ENCODE peak calls at places on chromosomes 11 and 22, in nine cellular contexts. F is SJCRH30, K is A549, N is prostate gland, P is GF-D8, E is adipocyte, C is NCI-H510A treated with DMSO at 0.1 percent for 48 hours, X is NCI-H524, O is H54. I is an unnamed sample.

GRCh38 chr11:37712246-37712645 is 1114.2 kb upstream of the RAG2 start:
- DNase-seq in F (no peak), X (peak), P (no peak), K (no peak), E (peak), N (no peak), C (no peak), O (no peak), I (no peak)

GRCh38 chr22:27780161-27780575 is 21.4 kb downstream of the MN1 start:
- DNase-seq in O (no peak), K (no peak), X (no peak), P (no peak), E (peak), C (no peak), N (no peak), F (peak), I (no peak)

GRCh38 chr11:126546191-126546590 is 190.7 kb downstream of the ST3GAL4 start:
- DNase-seq in E (no peak), O (no peak), C (no peak), F (peak), P (no peak), N (no peak), X (no peak), K (no peak), I (no peak)

GRCh38 chr22:43946391-43946680 is 8.9 kb upstream of the SAMM50 start:
- DNase-seq in P (no peak), N (no peak), O (no peak), E (no peak), F (no peak), C (no peak), K (peak), X (no peak), I (no peak)

GRCh38 chr22:44930016-44930710 is 79.6 kb downstream of the PHF21B start:
- DNase-seq in C (no peak), N (no peak), E (no peak), F (no peak), K (no peak), O (peak), X (no peak), P (no peak), I (no peak)

GRCh38 chr11:61700221-61700620 is 20.0 kb downstream of the DAGLA start:
- DNase-seq in P (no peak), N (peak), C (peak), O (peak), E (peak), K (peak), F (peak), X (no peak), I (no peak)

GRCh38 chr11:11813288-11813962 is 28.3 kb upstream of the USP47 start:
- DNase-seq in O (peak), N (no peak), X (no peak), F (no peak), C (no peak), K (peak), P (no peak), E (peak), I (no peak)

GRCh38 chr22:36363378-36363931 is 24.3 kb downstream of the MYH9 start:
- DNase-seq in N (no peak), E (no peak), O (no peak), C (peak), X (no peak), K (no peak), P (no peak), F (no peak), I (no peak)

GRCh38 chr11:2687782-2688191 is 12.0 kb downstream of the KCNQ1OT1 start:
- DNase-seq in F (no peak), N (no peak), X (no peak), E (no peak), C (no peak), P (no peak), O (no peak), K (no peak), I (no peak)

GRCh38 chr11:17983569-17983968 is 29.3 kb downstream of the SERGEF start:
- DNase-seq in F (no peak), K (no peak), E (no peak), X (no peak), C (no peak), P (no peak), N (no peak), O (no peak), I (no peak)

GRCh38 chr11:114678125-114679036 is at the start of gene NXPE2:
- DNase-seq in C (no peak), E (peak), O (no peak), X (no peak), P (no peak), K (no peak), F (no peak), N (peak), I (no peak)

GRCh38 chr11:6389921-6390717 is at the start of gene SMPD1:
- DNase-seq in E (peak), X (peak), F (peak), N (peak), P (peak), K (peak), O (peak), C (peak), I (peak)

GRCh38 chr11:110463153-110463552 is 33.4 kb downstream of the FDX1 start:
- DNase-seq in F (peak), P (no peak), O (no peak), C (peak), N (no peak), K (no peak), X (no peak), E (peak), I (no peak)

GRCh38 chr11:102062106-102062505 is 14.9 kb downstream of the CFAP300 start:
- DNase-seq in K (no peak), O (no peak), F (no peak), X (no peak), E (no peak), P (no peak), N (no peak), C (no peak), I (no peak)

GRCh38 chr11:1825039-1825740 is 9.6 kb upstream of the SYT8 start:
- DNase-seq in F (no peak), P (no peak), K (peak), E (no peak), X (no peak), C (no peak), N (no peak), O (no peak), I (no peak)

GRCh38 chr11:58024601-58025091 is 965 bp downstream of the OR9Q1 start:
- DNase-seq in N (peak), K (no peak), F (peak), E (no peak), O (peak), C (no peak), X (no peak), P (no peak), I (no peak)

GRCh38 chr11:62001450-62002178 is 34.2 kb upstream of the FTH1 start:
- DNase-seq in N (no peak), O (no peak), C (no peak), E (no peak), X (no peak), K (no peak), P (no peak), F (peak), I (no peak)

GRCh38 chr22:42654696-42655095 is 5.5 kb upstream of the CYB5R3 start:
- DNase-seq in O (no peak), N (no peak), C (no peak), E (no peak), K (no peak), X (no peak), P (no peak), F (no peak), I (no peak)

GRCh38 chr11:22769081-22769480 is 60.5 kb downstream of the SVIP start:
- DNase-seq in C (no peak), O (no peak), N (no peak), F (no peak), X (no peak), K (no peak), E (no peak), P (no peak), I (no peak)

GRCh38 chr11:16809901-16810668 is 71.6 kb downstream of the C11orf58 start:
- DNase-seq in K (no peak), X (no peak), E (peak), P (no peak), O (peak), F (no peak), C (no peak), N (peak), I (peak)